ENCODE peak calls at places on chromosomes 6 and 20, in four cellular contexts. One of them, this sample, is unnamed. For H3K36me3, the result is how much of the 10 kb centered on the place peaks cover.

GRCh38 chr20:6583134-6583738 is 184.2 kb upstream of the BMP2 start:
- DNase-seq in effector memory CD4-positive, alpha-beta T cell: no peak
- DNase-seq in cardiac muscle cell: peak
- DNase-seq in mucosa of descending colon: no peak
- DNase-seq in this sample: no peak

GRCh38 chr20:12970372-12970821 is 38.4 kb upstream of the SPTLC3 start:
- DNase-seq in effector memory CD4-positive, alpha-beta T cell: no peak
- DNase-seq in cardiac muscle cell: peak
- DNase-seq in mucosa of descending colon: no peak
- DNase-seq in this sample: no peak

GRCh38 chr20:49616154-49617007 is 48.4 kb upstream of the PTGIS start:
- DNase-seq in cardiac muscle cell: no peak
- DNase-seq in effector memory CD4-positive, alpha-beta T cell: no peak
- DNase-seq in mucosa of descending colon: peak
- DNase-seq in this sample: no peak

GRCh38 chr20:23180451-23180921 is 94.4 kb upstream of the CD93 start:
- DNase-seq in cardiac muscle cell: no peak
- DNase-seq in effector memory CD4-positive, alpha-beta T cell: no peak
- DNase-seq in mucosa of descending colon: no peak
- DNase-seq in this sample: no peak

GRCh38 chr20:63612276-63612931 is 14.5 kb downstream of the GMEB2 start:
- DNase-seq in mucosa of descending colon: peak
- DNase-seq in effector memory CD4-positive, alpha-beta T cell: no peak
- DNase-seq in cardiac muscle cell: no peak
- DNase-seq in this sample: no peak

GRCh38 chr6:168326294-168327261 is 7.0 kb upstream of the DACT2 start:
- DNase-seq in mucosa of descending colon: no peak
- DNase-seq in cardiac muscle cell: no peak
- DNase-seq in effector memory CD4-positive, alpha-beta T cell: no peak
- DNase-seq in this sample: no peak

GRCh38 chr20:11401988-11402387 is 515.7 kb upstream of the BTBD3 start:
- DNase-seq in cardiac muscle cell: no peak
- DNase-seq in effector memory CD4-positive, alpha-beta T cell: no peak
- DNase-seq in mucosa of descending colon: no peak
- DNase-seq in this sample: no peak

GRCh38 chr6:166516256-166516655 is 70.2 kb downstream of the RAMACL start:
- DNase-seq in effector memory CD4-positive, alpha-beta T cell: no peak
- DNase-seq in mucosa of descending colon: no peak
- DNase-seq in cardiac muscle cell: no peak
- DNase-seq in this sample: no peak

GRCh38 chr6:160962835-160963623 is 28.5 kb upstream of the MAP3K4 start:
- DNase-seq in mucosa of descending colon: no peak
- DNase-seq in cardiac muscle cell: no peak
- DNase-seq in effector memory CD4-positive, alpha-beta T cell: no peak
- DNase-seq in this sample: no peak

GRCh38 chr20:18537651-18538050 is 29.6 kb upstream of the SMIM26 start:
- DNase-seq in cardiac muscle cell: no peak
- DNase-seq in mucosa of descending colon: no peak
- DNase-seq in effector memory CD4-positive, alpha-beta T cell: no peak
- DNase-seq in this sample: no peak

GRCh38 chr6:132131777-132132176 is 180.6 kb upstream of the CCN2 start:
- DNase-seq in cardiac muscle cell: no peak
- DNase-seq in mucosa of descending colon: no peak
- DNase-seq in effector memory CD4-positive, alpha-beta T cell: no peak
- DNase-seq in this sample: peak

GRCh38 chr6:126307859-126308258 is 32.1 kb upstream of the CENPW start:
- DNase-seq in cardiac muscle cell: no peak
- DNase-seq in mucosa of descending colon: no peak
- DNase-seq in effector memory CD4-positive, alpha-beta T cell: no peak
- DNase-seq in this sample: no peak

GRCh38 chr6:10873374-10873773 is 8.5 kb downstream of the GCM2 start:
- DNase-seq in effector memory CD4-positive, alpha-beta T cell: no peak
- DNase-seq in cardiac muscle cell: no peak
- DNase-seq in mucosa of descending colon: no peak
- DNase-seq in this sample: no peak

GRCh38 chr6:8953310-8953709 is 518.0 kb upstream of the SLC35B3 start:
- DNase-seq in effector memory CD4-positive, alpha-beta T cell: no peak
- DNase-seq in cardiac muscle cell: no peak
- DNase-seq in mucosa of descending colon: no peak
- DNase-seq in this sample: no peak

GRCh38 chr6:137102851-137103492 is 58.2 kb upstream of the IL20RA start:
- DNase-seq in mucosa of descending colon: no peak
- DNase-seq in cardiac muscle cell: no peak
- DNase-seq in effector memory CD4-positive, alpha-beta T cell: no peak
- DNase-seq in this sample: no peak

GRCh38 chr6:3162565-3163247 is 5.4 kb upstream of the TUBB2A start:
- DNase-seq in effector memory CD4-positive, alpha-beta T cell: peak
- DNase-seq in cardiac muscle cell: peak
- DNase-seq in mucosa of descending colon: peak
- DNase-seq in this sample: no peak

GRCh38 chr20:5044075-5044620 is 42.8 kb upstream of the SLC23A2 start:
- DNase-seq in mucosa of descending colon: no peak
- DNase-seq in cardiac muscle cell: no peak
- DNase-seq in effector memory CD4-positive, alpha-beta T cell: no peak
- DNase-seq in this sample: no peak

GRCh38 chr6:155371230-155371629 is 56.9 kb upstream of the TFB1M start:
- DNase-seq in cardiac muscle cell: no peak
- DNase-seq in effector memory CD4-positive, alpha-beta T cell: no peak
- DNase-seq in mucosa of descending colon: no peak
- DNase-seq in this sample: no peak

GRCh38 chr6:81557811-81558210 is 194.7 kb downstream of the TENT5A start:
- DNase-seq in cardiac muscle cell: no peak
- DNase-seq in mucosa of descending colon: no peak
- DNase-seq in effector memory CD4-positive, alpha-beta T cell: no peak
- DNase-seq in this sample: no peak

GRCh38 chr20:16801919-16802651 is 53.9 kb downstream of the OTOR start:
- DNase-seq in cardiac muscle cell: peak
- DNase-seq in mucosa of descending colon: no peak
- DNase-seq in effector memory CD4-positive, alpha-beta T cell: no peak
- DNase-seq in this sample: no peak

GRCh38 chr6:16334671-16335070 is 96.3 kb downstream of the GMPR start:
- DNase-seq in effector memory CD4-positive, alpha-beta T cell: no peak
- DNase-seq in cardiac muscle cell: no peak
- DNase-seq in mucosa of descending colon: no peak
- DNase-seq in this sample: no peak

GRCh38 chr6:136547336-136547735 is 2.9 kb downstream of the MAP7 start:
- DNase-seq in effector memory CD4-positive, alpha-beta T cell: no peak
- DNase-seq in mucosa of descending colon: no peak
- DNase-seq in cardiac muscle cell: peak
- DNase-seq in this sample: no peak

GRCh38 chr20:38812182-38812581 is 6.7 kb downstream of the PPP1R16B start:
- DNase-seq in effector memory CD4-positive, alpha-beta T cell: no peak
- DNase-seq in cardiac muscle cell: no peak
- DNase-seq in mucosa of descending colon: no peak
- DNase-seq in this sample: no peak

GRCh38 chr6:70586114-70586513 is 19.4 kb downstream of the SDHAF4 start:
- DNase-seq in cardiac muscle cell: no peak
- DNase-seq in mucosa of descending colon: no peak
- DNase-seq in effector memory CD4-positive, alpha-beta T cell: no peak
- DNase-seq in this sample: no peak

GRCh38 chr6:38501931-38502330 is 137.8 kb downstream of the BTBD9 start:
- DNase-seq in cardiac muscle cell: no peak
- DNase-seq in effector memory CD4-positive, alpha-beta T cell: no peak
- DNase-seq in mucosa of descending colon: no peak
- DNase-seq in this sample: no peak

GRCh38 chr6:156752666-156753301 is 24.4 kb upstream of the ARID1B start:
- DNase-seq in effector memory CD4-positive, alpha-beta T cell: no peak
- DNase-seq in mucosa of descending colon: peak
- DNase-seq in cardiac muscle cell: no peak
- DNase-seq in this sample: no peak

GRCh38 chr6:165439928-165440554 is 130.6 kb upstream of the C6orf118 start:
- DNase-seq in cardiac muscle cell: peak
- DNase-seq in effector memory CD4-positive, alpha-beta T cell: no peak
- DNase-seq in mucosa of descending colon: no peak
- DNase-seq in this sample: peak

GRCh38 chr20:1718604-1719384 is 61.2 kb upstream of the SIRPG start:
- DNase-seq in mucosa of descending colon: no peak
- DNase-seq in cardiac muscle cell: no peak
- DNase-seq in effector memory CD4-positive, alpha-beta T cell: no peak
- DNase-seq in this sample: no peak

GRCh38 chr6:141103246-141103645 is 1029.5 kb upstream of the GJE1 start:
- DNase-seq in mucosa of descending colon: no peak
- DNase-seq in cardiac muscle cell: no peak
- DNase-seq in effector memory CD4-positive, alpha-beta T cell: no peak
- DNase-seq in this sample: peak

GRCh38 chr6:159977242-159978214 is 8.6 kb downstream of the IGF2R start:
- DNase-seq in mucosa of descending colon: peak
- DNase-seq in effector memory CD4-positive, alpha-beta T cell: no peak
- DNase-seq in cardiac muscle cell: no peak
- DNase-seq in this sample: no peak

GRCh38 chr6:42532038-42532669 is 31.7 kb upstream of the UBR2 start:
- DNase-seq in mucosa of descending colon: no peak
- DNase-seq in cardiac muscle cell: peak
- DNase-seq in effector memory CD4-positive, alpha-beta T cell: no peak
- DNase-seq in this sample: no peak

GRCh38 chr20:3997446-3997845 is 17.9 kb downstream of the RNF24 start:
- DNase-seq in effector memory CD4-positive, alpha-beta T cell: no peak
- DNase-seq in cardiac muscle cell: no peak
- DNase-seq in mucosa of descending colon: no peak
- DNase-seq in this sample: no peak

GRCh38 chr20:25084616-25085187 is 2.8 kb upstream of the VSX1 start:
- DNase-seq in cardiac muscle cell: no peak
- DNase-seq in mucosa of descending colon: no peak
- DNase-seq in effector memory CD4-positive, alpha-beta T cell: no peak
- DNase-seq in this sample: no peak

GRCh38 chr6:139181236-139181635 is 46.4 kb downstream of the HECA start:
- DNase-seq in cardiac muscle cell: no peak
- DNase-seq in mucosa of descending colon: no peak
- DNase-seq in effector memory CD4-positive, alpha-beta T cell: no peak
- DNase-seq in this sample: no peak
- H3K36me3 ChIP-seq in cardiac muscle cell: under half
- H3K36me3 ChIP-seq in mucosa of descending colon: under half
- H3K36me3 ChIP-seq in effector memory CD4-positive, alpha-beta T cell: half or more
- H3K36me3 ChIP-seq in this sample: under half

GRCh38 chr20:41175727-41176330 is 38.5 kb downstream of the PLCG1 start:
- DNase-seq in cardiac muscle cell: no peak
- DNase-seq in effector memory CD4-positive, alpha-beta T cell: no peak
- DNase-seq in mucosa of descending colon: no peak
- DNase-seq in this sample: no peak

GRCh38 chr20:41175201-41175651 is 37.9 kb downstream of the PLCG1 start:
- DNase-seq in cardiac muscle cell: no peak
- DNase-seq in effector memory CD4-positive, alpha-beta T cell: no peak
- DNase-seq in mucosa of descending colon: no peak
- DNase-seq in this sample: no peak

GRCh38 chr20:41173791-41174341 is 36.5 kb downstream of the PLCG1 start:
- DNase-seq in effector memory CD4-positive, alpha-beta T cell: no peak
- DNase-seq in cardiac muscle cell: no peak
- DNase-seq in mucosa of descending colon: no peak
- DNase-seq in this sample: no peak

GRCh38 chr20:41174373-41174772 is 37.0 kb downstream of the PLCG1 start:
- DNase-seq in mucosa of descending colon: no peak
- DNase-seq in cardiac muscle cell: no peak
- DNase-seq in effector memory CD4-positive, alpha-beta T cell: no peak
- DNase-seq in this sample: no peak

DNA sequence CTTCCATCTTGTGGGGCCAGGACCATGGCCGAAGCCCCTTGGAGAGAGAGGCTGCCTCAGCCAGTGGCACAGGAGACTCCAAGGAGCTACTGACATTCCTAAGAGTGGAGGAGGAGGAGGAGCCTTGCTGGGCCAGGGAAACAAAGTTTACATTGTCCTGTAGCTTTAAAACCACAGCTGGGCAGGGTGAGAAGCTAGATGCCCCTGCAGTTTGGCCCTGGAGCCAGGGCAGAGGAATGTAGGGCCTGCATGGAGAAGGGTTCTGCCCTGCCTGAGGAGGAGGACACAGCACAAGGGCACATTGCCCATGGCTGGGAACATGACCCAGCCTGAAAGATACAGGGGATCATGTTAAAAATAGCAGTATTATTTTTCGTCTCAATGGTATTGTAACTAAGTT is 37.4 kb downstream of the PLCG1 start:
- DNase-seq in cardiac muscle cell: no peak
- DNase-seq in effector memory CD4-positive, alpha-beta T cell: no peak
- DNase-seq in mucosa of descending colon: no peak
- DNase-seq in this sample: no peak
- H3K36me3 ChIP-seq in cardiac muscle cell: under half
- H3K36me3 ChIP-seq in effector memory CD4-positive, alpha-beta T cell: half or more
- H3K36me3 ChIP-seq in mucosa of descending colon: under half
- H3K36me3 ChIP-seq in this sample: under half

DNA sequence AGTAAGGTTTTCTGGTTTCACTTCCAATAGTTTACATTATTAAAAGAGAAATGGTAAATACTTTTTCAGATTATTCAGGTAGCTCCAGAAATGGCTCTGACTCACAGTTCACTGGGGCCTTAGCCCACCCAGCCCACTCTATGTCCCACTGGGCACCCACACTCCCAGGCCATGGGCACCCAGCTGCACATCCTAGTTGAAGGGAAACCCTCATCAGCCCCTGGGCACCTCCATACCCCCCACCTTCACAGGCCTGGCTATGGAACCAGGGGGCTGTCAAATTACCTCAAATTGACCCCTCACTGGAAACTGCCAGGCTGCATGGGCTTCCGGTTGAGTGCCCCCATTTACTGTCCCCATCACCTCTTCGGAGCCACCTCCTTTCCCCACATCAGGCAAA is 51.5 kb downstream of the BMP7 start:
- DNase-seq in effector memory CD4-positive, alpha-beta T cell: no peak
- DNase-seq in mucosa of descending colon: no peak
- DNase-seq in cardiac muscle cell: no peak
- DNase-seq in this sample: no peak
- H3K36me3 ChIP-seq in effector memory CD4-positive, alpha-beta T cell: under half
- H3K36me3 ChIP-seq in mucosa of descending colon: under half
- H3K36me3 ChIP-seq in cardiac muscle cell: under half
- H3K36me3 ChIP-seq in this sample: under half

DNA sequence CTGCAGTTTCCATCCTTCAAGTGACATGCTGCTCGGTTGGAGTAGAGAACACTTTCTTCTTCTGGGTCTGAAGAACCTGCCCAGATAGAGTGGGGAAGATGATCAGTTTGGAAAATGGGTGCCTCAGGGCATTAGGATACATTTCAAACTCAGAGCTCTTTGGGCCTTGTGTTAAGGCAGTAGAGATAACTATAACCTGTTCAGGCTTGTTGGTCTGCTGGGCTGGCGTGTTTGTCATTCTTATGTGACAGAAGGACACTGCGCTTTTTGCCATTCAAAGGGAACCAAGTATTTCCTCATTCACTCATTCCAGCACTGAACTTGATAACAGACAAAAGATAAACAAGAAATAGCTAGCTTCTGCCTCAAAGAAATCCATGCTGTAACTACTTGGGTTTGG is 3.8 kb downstream of the TOMM34 start:
- DNase-seq in effector memory CD4-positive, alpha-beta T cell: no peak
- DNase-seq in mucosa of descending colon: no peak
- DNase-seq in cardiac muscle cell: no peak
- DNase-seq in this sample: no peak
- H3K36me3 ChIP-seq in effector memory CD4-positive, alpha-beta T cell: under half
- H3K36me3 ChIP-seq in mucosa of descending colon: under half
- H3K36me3 ChIP-seq in cardiac muscle cell: under half
- H3K36me3 ChIP-seq in this sample: under half